ENCODE peak calls at places on chromosomes 12 and 14, in eight cellular contexts. E, B, J, U, H, K, M and A are unnamed samples.

GRCh38 chr12:13195848-13196301 is 651 bp upstream of the EMP1 start:
- DNase-seq in E (peak; percentile 63), B (no peak), J (no peak), U (peak; percentile 68), H (no peak), K (no peak), M (no peak), A (no peak)

GRCh38 chr12:4908694-4909396 is 860 bp upstream of the KCNA1 start:
- DNase-seq in E (no peak), B (peak; percentile 85), J (no peak), U (no peak), H (peak; percentile 12), K (no peak), M (no peak), A (peak; percentile 90)

GRCh38 chr14:99055816-99056215 is 216.2 kb downstream of the BCL11B start:
- DNase-seq in E (no peak), B (no peak), J (no peak), U (no peak), H (no peak), K (no peak), M (no peak), A (no peak)

GRCh38 chr14:51600658-51601057 is 51.1 kb upstream of the FRMD6 start:
- DNase-seq in E (no peak), B (no peak), J (no peak), U (no peak), H (no peak), K (no peak), M (no peak), A (no peak)

GRCh38 chr12:77232045-77232444 is 166.7 kb upstream of the E2F7 start:
- DNase-seq in E (no peak), B (no peak), J (no peak), U (peak; percentile 57), H (no peak), K (no peak), M (no peak), A (no peak)

GRCh38 chr14:104135121-104135903 is 3.1 kb upstream of the KIF26A start:
- DNase-seq in E (peak; percentile 72), B (peak; percentile 87), J (no peak), U (no peak), H (peak; percentile 81), K (peak; percentile 4), M (no peak), A (peak; percentile 83)

GRCh38 chr12:93851245-93851665 is 174.1 kb downstream of the CRADD start:
- DNase-seq in E (no peak), B (no peak), J (no peak), U (no peak), H (no peak), K (no peak), M (no peak), A (no peak)

GRCh38 chr12:89135976-89136634 is 216.2 kb downstream of the DUSP6 start:
- DNase-seq in E (peak; percentile 22), B (no peak), J (no peak), U (peak; percentile 70), H (no peak), K (no peak), M (no peak), A (no peak)

DNA sequence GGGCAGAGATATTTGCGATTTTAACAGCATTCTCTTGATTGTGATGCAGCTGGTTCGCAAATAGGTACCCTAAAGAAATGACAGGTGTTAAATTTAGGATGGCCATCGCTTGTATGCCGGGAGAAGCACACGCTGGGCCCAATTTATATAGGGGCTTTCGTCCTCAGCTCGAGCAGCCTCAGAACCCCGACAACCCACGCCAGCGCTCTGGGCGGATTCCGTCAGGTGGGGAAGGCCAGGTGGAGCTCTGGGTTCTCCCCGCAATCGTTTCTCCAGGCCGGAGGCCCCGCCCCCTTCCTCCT is 271 bp upstream of the PSEN1 start:
- DNase-seq in E (no peak), B (no peak), J (no peak), U (no peak), H (no peak), K (no peak), M (no peak), A (no peak)
- TF ChIP-seq USF2 in E (no peak), B (no peak), J (no peak), U (no peak), H (no peak), K (no peak), M (no peak), A (no peak)

DNA sequence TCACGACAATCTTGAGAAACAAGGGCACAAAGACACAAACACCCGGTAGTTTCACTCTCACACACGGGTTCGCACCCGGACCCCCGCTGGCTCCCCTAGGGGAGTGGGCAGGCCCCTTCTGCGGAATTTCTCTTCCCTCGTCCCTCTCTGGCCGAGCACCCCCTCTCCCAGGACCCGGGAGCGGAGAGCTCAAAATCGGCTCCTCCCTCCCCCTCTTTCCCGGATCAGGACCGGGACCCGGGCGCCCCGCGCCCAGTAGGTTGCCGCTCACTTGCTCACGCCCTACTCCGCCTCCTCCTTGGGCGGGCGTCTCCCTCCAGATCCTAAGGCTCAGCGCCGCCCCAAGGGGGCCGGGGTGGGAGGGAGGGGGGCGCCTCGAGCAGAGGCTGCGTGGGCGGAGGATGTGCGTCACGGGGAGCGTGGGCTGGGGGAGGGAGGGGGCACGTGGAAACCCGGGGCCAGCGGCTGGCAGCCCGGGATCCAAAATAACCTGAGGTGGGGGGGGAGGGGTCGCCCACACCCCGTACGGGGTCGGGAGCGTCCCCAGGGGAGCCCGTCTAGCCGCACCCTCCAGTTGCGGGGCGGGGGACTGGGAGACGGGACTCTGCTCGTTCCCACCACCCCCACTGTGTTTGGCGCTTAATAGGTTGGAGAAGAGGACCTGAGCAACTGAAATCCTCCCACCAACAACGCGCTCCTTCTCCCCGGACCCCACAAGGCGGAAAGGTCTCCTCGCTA is 1.8 kb upstream of the NAB2 start:
- DNase-seq in E (peak; percentile 89), B (peak; percentile 81), J (peak; percentile 95), U (peak; percentile 93), H (peak; percentile 75), K (no peak), M (no peak), A (peak; percentile 84)
- TF ChIP-seq USF2 in E (peak; percentile 6), B (no peak), J (peak; percentile 3), U (peak; percentile 69), H (no peak), K (no peak), M (no peak), A (no peak)

GRCh38 chr12:52795694-52796428 is at the start of gene KRT3:
- DNase-seq in E (no peak), B (no peak), J (no peak), U (no peak), H (no peak), K (no peak), M (no peak), A (no peak)

GRCh38 chr12:52796839-52797528 is 1.1 kb upstream of the KRT3 start:
- DNase-seq in E (no peak), B (no peak), J (peak; percentile 94), U (no peak), H (no peak), K (no peak), M (no peak), A (no peak)

GRCh38 chr12:52796429-52796794 is 495 bp upstream of the KRT3 start:
- DNase-seq in E (no peak), B (no peak), J (no peak), U (no peak), H (no peak), K (no peak), M (no peak), A (no peak)

GRCh38 chr12:52792185-52793029 is 3.5 kb downstream of the KRT3 start:
- DNase-seq in E (no peak), B (no peak), J (no peak), U (no peak), H (no peak), K (no peak), M (no peak), A (no peak)

DNA sequence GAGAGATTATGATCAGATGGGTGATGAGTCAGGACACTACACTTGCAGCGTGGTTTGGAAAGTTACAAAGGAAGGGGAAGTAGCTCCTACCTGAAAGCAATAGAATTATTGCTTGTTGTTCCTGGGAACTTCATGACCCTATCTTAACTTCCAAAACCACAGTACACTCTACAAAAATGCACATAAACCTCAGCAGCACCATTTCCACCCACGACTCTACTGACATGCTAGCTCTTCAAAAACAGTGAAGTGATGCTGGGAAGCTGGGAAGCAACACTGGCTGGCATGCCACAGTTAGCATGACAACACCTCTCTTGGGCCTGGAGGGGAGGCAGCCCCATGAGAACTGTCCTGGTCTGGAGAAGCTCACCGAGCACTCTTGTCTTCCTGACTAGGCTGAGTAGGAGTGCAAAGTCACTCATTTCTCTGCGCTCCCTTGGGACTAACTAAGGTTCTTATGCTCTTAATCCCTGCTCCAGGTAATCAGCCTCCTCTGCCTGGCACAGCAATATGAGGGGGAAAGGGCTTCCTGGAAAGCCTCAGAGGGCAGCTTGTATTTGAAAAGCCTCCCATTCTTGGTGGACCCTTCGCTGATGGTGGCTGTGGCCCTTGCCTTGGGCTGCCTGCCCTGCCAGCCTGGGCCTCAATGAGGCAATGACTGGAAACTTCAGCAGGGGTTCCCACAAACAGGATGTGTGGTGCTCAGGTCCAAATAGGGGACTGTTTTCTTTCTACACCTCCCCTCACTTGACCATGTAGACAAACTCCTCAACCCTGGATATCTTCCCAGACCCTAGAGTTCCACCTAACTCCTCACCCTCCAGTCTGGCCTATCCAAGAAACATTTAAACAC is 1.2 kb downstream of the KRT3 start:
- DNase-seq in E (no peak), B (no peak), J (no peak), U (peak; percentile 37), H (no peak), K (no peak), M (no peak), A (no peak)
- TF ChIP-seq USF2 in E (no peak), B (no peak), J (no peak), U (no peak), H (no peak), K (no peak), M (no peak), A (no peak)

GRCh38 chr12:32131666-32132065 is 25.0 kb downstream of the BICD1 start:
- DNase-seq in E (no peak), B (no peak), J (no peak), U (no peak), H (no peak), K (peak; percentile 58), M (no peak), A (no peak)

GRCh38 chr12:32139064-32139421 is 32.4 kb downstream of the BICD1 start:
- DNase-seq in E (no peak), B (no peak), J (no peak), U (peak; percentile 66), H (no peak), K (no peak), M (peak; percentile 92), A (no peak)

GRCh38 chr12:32136404-32136803 is 29.8 kb downstream of the BICD1 start:
- DNase-seq in E (no peak), B (no peak), J (peak; percentile 18), U (no peak), H (no peak), K (no peak), M (no peak), A (no peak)

GRCh38 chr12:32135967-32136366 is 29.3 kb downstream of the BICD1 start:
- DNase-seq in E (no peak), B (no peak), J (no peak), U (no peak), H (no peak), K (peak; percentile 91), M (no peak), A (no peak)

DNA sequence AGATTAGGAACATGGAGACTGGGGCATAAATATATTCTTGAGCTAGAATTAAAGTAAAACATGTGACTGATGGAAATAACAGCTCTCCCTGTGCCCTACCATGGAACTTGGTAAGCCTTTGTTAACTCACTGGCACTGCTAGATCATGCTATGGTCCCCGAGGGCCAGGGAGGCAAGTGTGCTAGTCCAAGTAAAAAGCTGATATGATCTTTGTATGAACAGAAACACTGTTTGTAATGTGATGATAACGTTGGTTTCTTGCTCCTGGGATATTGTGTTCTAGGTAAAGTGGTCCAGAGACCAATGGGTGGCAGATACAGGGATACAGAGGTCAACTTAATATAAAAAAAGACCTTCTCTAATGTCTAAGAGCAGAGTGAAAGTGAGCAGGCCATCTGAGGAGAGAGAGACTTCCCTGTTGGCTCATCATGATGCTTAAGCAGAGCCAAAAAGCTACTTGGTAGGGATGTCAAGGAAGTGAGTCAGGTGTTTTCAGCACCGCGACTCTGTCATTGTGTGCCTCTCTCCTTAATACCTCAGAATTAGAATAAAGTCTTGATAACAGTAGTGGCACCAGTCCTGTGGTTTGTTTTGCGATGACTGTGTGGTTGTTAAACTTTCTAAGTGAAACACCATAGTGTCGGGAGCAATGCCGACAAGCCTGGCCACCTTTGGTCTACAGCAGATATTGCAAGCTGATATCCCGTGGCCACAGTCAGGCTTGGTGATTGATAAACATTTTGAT is 27.7 kb downstream of the BICD1 start:
- DNase-seq in E (no peak), B (no peak), J (no peak), U (peak; percentile 83), H (peak; percentile 47), K (no peak), M (peak; percentile 61), A (no peak)
- TF ChIP-seq USF2 in E (no peak), B (no peak), J (no peak), U (no peak), H (no peak), K (no peak), M (no peak), A (no peak)